ENCODE peak calls at places on chromosomes 11 and 22, in five cellular contexts. One of them, this sample, is unnamed.
A peak's percentile ranks its signal among the peaks of the same experiment; 100 is the strongest.

GRCh38 chr11:57527056-57527631 is 3.4 kb downstream of the TIMM10 start:
- DNase-seq in adrenal gland: peak; percentile 88
- DNase-seq in WTC11: peak; percentile 86
- DNase-seq in astrocyte of the spinal cord: peak; percentile 59
- DNase-seq in dorsolateral prefrontal cortex: no peak
- DNase-seq in this sample: no peak

GRCh38 chr22:29385748-29386147 is 2.6 kb downstream of the AP1B1 start:
- DNase-seq in adrenal gland: peak; percentile 76
- DNase-seq in astrocyte of the spinal cord: no peak
- DNase-seq in dorsolateral prefrontal cortex: no peak
- DNase-seq in WTC11: no peak
- DNase-seq in this sample: no peak

GRCh38 chr11:82771781-82772180 is 38.1 kb upstream of the FAM181B start:
- DNase-seq in dorsolateral prefrontal cortex: no peak
- DNase-seq in astrocyte of the spinal cord: no peak
- DNase-seq in adrenal gland: no peak
- DNase-seq in WTC11: no peak
- DNase-seq in this sample: no peak

GRCh38 chr22:48755332-48755949 is 1072.2 kb downstream of the BRD1 start:
- DNase-seq in WTC11: no peak
- DNase-seq in adrenal gland: peak; percentile 9
- DNase-seq in astrocyte of the spinal cord: no peak
- DNase-seq in dorsolateral prefrontal cortex: peak; percentile 43
- DNase-seq in this sample: peak; percentile 64

GRCh38 chr11:16030664-16031063 is 325.7 kb downstream of the SOX6 start:
- DNase-seq in adrenal gland: no peak
- DNase-seq in astrocyte of the spinal cord: no peak
- DNase-seq in dorsolateral prefrontal cortex: no peak
- DNase-seq in WTC11: no peak
- DNase-seq in this sample: no peak

GRCh38 chr22:44931077-44931540 is 78.7 kb downstream of the PHF21B start:
- DNase-seq in adrenal gland: peak; percentile 86
- DNase-seq in dorsolateral prefrontal cortex: no peak
- DNase-seq in astrocyte of the spinal cord: no peak
- DNase-seq in WTC11: no peak
- DNase-seq in this sample: no peak

GRCh38 chr22:21457023-21457787 is 10.0 kb upstream of the TMEM191C start:
- DNase-seq in WTC11: peak; percentile 12
- DNase-seq in astrocyte of the spinal cord: no peak
- DNase-seq in dorsolateral prefrontal cortex: no peak
- DNase-seq in adrenal gland: no peak
- DNase-seq in this sample: no peak

GRCh38 chr11:65506770-65507485 is 8.1 kb downstream of the MALAT1 start:
- DNase-seq in astrocyte of the spinal cord: peak; percentile 64
- DNase-seq in adrenal gland: peak; percentile 88
- DNase-seq in dorsolateral prefrontal cortex: peak; percentile 34
- DNase-seq in WTC11: no peak
- DNase-seq in this sample: no peak

GRCh38 chr11:79159657-79160450 is 281.0 kb downstream of the TENM4 start:
- DNase-seq in dorsolateral prefrontal cortex: no peak
- DNase-seq in WTC11: no peak
- DNase-seq in adrenal gland: no peak
- DNase-seq in astrocyte of the spinal cord: no peak
- DNase-seq in this sample: no peak

GRCh38 chr11:2480874-2481220 is 36.0 kb downstream of the KCNQ1 start:
- DNase-seq in astrocyte of the spinal cord: no peak
- DNase-seq in dorsolateral prefrontal cortex: no peak
- DNase-seq in adrenal gland: no peak
- DNase-seq in WTC11: no peak
- DNase-seq in this sample: no peak

DNA sequence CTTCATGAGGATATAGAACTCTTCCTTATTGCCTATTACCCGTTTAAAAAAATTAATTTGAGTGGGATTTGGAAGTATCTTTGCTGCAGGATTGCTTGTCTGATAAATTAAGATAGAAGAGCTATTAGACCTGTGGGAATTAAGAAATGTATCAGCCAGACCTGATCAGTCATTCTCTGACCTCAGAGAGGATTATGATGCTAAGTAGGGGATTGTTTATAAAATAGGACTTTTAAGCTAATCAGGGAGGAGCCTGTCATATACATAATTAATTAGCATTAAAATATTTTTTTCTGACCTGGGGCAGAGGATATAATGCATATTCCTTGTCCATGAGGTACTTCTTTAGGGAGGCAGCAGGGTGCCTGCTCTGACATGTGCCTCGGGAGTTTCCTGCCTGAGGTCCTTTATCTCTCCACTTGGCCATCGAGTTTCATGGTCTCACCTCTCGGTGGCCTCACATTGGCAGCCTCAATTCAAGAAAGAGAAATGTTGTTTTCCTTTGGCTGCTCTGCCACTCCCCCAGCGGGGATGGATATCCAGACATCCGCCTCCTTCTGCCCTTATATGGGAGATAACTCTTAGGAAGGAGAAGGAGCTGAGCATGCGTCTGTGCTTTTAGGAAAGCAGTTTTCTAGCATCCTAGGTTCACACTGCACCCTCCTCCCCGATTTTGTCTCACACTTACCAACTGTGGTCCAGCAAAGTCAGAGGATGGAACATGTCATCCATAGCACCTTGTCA is 41.1 kb downstream of the DIXDC1 start:
- DNase-seq in astrocyte of the spinal cord: peak; percentile 83
- DNase-seq in WTC11: peak; percentile 56
- DNase-seq in adrenal gland: peak; percentile 91
- DNase-seq in dorsolateral prefrontal cortex: peak; percentile 87
- DNase-seq in this sample: no peak
- TF ChIP-seq CTCF in astrocyte of the spinal cord: no peak
- TF ChIP-seq CTCF in WTC11: no peak
- TF ChIP-seq CTCF in adrenal gland: no peak
- TF ChIP-seq CTCF in dorsolateral prefrontal cortex: peak; percentile 26
- TF ChIP-seq CTCF in this sample: peak; percentile 33

DNA sequence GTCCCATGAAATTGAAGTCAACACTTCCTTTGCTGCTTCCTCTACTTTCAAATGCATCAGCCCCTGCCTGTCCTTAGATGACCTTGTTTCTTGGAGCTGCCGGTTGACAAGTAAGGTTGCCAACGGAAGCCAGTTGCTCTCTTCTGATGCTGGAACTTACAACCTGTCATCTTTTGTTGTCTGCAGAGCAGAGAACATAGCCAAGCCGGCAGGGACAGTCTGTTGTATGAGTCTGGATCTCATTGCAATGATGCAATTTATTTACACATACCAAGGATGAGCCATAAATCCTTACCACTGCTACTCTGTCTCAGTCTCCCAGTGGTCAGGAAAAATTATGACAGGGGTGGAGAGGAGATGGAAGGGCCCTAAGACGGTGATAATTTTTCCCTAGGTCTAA is 151.4 kb downstream of the BLID start:
- DNase-seq in dorsolateral prefrontal cortex: no peak
- DNase-seq in adrenal gland: peak; percentile 71
- DNase-seq in WTC11: no peak
- DNase-seq in astrocyte of the spinal cord: peak; percentile 45
- DNase-seq in this sample: no peak
- TF ChIP-seq CTCF in dorsolateral prefrontal cortex: no peak
- TF ChIP-seq CTCF in adrenal gland: no peak
- TF ChIP-seq CTCF in WTC11: no peak
- TF ChIP-seq CTCF in astrocyte of the spinal cord: no peak
- TF ChIP-seq CTCF in this sample: no peak

DNA sequence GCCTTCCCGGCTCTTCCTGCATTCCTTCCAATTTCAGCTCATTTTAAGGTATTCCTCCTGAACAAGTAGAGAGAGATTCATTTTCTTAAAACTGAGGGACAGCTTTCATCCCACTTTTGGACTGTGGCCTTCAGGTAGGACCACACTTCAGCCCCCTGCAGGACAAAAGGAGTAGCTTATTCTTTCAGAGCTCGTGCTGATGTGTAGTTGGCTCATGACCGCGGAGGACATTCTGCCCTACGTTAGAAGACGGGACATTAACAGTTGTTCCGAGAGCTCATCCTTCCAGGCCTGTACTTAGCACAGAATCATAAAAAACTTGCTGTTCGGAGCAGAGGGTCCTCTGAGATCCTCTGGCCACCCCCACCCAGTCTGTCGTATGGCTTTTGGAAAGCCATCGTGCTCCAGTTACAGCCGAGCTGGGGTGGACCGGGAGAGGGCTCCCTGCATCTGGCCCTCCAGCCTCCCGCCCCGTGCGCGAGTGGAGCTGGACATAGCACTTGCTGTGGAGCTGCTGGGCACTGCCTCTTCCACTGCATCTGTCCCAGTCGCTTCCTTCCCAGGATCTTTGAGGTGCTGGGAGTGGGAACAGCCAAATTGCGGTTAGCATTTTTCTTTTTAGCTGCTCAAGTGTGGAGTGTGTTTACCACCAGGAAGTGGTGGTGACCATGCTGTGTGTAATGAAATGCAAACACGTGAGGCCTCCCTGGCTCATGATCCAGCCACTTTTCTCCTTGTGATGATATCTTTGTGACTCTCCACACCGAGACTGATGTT is 250.3 kb downstream of the TBC1D22A start:
- DNase-seq in dorsolateral prefrontal cortex: no peak
- DNase-seq in astrocyte of the spinal cord: peak; percentile 57
- DNase-seq in WTC11: no peak
- DNase-seq in adrenal gland: no peak
- DNase-seq in this sample: no peak
- TF ChIP-seq CTCF in dorsolateral prefrontal cortex: no peak
- TF ChIP-seq CTCF in astrocyte of the spinal cord: peak; percentile 18
- TF ChIP-seq CTCF in WTC11: peak; percentile 17
- TF ChIP-seq CTCF in adrenal gland: no peak
- TF ChIP-seq CTCF in this sample: peak; percentile 52

GRCh38 chr22:20023214-20023613 is 2.3 kb downstream of the TANGO2 start:
- DNase-seq in dorsolateral prefrontal cortex: no peak
- DNase-seq in WTC11: no peak
- DNase-seq in astrocyte of the spinal cord: no peak
- DNase-seq in adrenal gland: no peak
- DNase-seq in this sample: no peak

GRCh38 chr22:20026204-20026908 is 5.4 kb downstream of the TANGO2 start:
- DNase-seq in WTC11: no peak
- DNase-seq in astrocyte of the spinal cord: no peak
- DNase-seq in adrenal gland: no peak
- DNase-seq in dorsolateral prefrontal cortex: peak; percentile 64
- DNase-seq in this sample: no peak

GRCh38 chr22:20026996-20027601 is 6.2 kb downstream of the TANGO2 start:
- DNase-seq in dorsolateral prefrontal cortex: peak; percentile 22
- DNase-seq in WTC11: no peak
- DNase-seq in adrenal gland: no peak
- DNase-seq in astrocyte of the spinal cord: no peak
- DNase-seq in this sample: no peak

GRCh38 chr22:20024225-20025087 is 3.5 kb downstream of the TANGO2 start:
- DNase-seq in dorsolateral prefrontal cortex: peak; percentile 22
- DNase-seq in adrenal gland: peak; percentile 91
- DNase-seq in astrocyte of the spinal cord: no peak
- DNase-seq in WTC11: no peak
- DNase-seq in this sample: no peak

GRCh38 chr22:20025401-20026203 is 4.7 kb downstream of the TANGO2 start:
- DNase-seq in astrocyte of the spinal cord: no peak
- DNase-seq in dorsolateral prefrontal cortex: peak; percentile 29
- DNase-seq in adrenal gland: no peak
- DNase-seq in WTC11: no peak
- DNase-seq in this sample: no peak
- TF ChIP-seq CTCF in astrocyte of the spinal cord: no peak
- TF ChIP-seq CTCF in dorsolateral prefrontal cortex: no peak
- TF ChIP-seq CTCF in adrenal gland: no peak
- TF ChIP-seq CTCF in WTC11: no peak
- TF ChIP-seq CTCF in this sample: no peak

This sample was measured in type B pancreatic cell.